ENCODE peak calls at places on chromosomes 13 and 19, in nine cellular contexts. X is heart right ventricle; O is fibroblast of lung; Z is fibroblast of pulmonary artery; P is CD8-positive, alpha-beta T cell; Q is thoracic aorta; D is astrocyte; G is CD4-positive, alpha-beta memory T cell; I is neural progenitor cell. R is an unnamed sample.

GRCh38 chr19:53768401-53768800 is 55.7 kb downstream of the NLRP12 start:
- DNase-seq in P (no peak), Q (no peak), G (no peak), Z (no peak), O (no peak), D (no peak), I (no peak), X (no peak), R (no peak)

GRCh38 chr19:31338069-31338767 is 11.0 kb downstream of the TSHZ3 start:
- DNase-seq in I (peak), P (no peak), G (peak), Q (no peak), O (peak), X (peak), D (peak), Z (peak), R (peak)

GRCh38 chr13:75345191-75345590 is 136.8 kb downstream of the TBC1D4 start:
- DNase-seq in D (peak), I (no peak), Q (no peak), Z (peak), G (no peak), P (no peak), O (peak), X (no peak), R (no peak)

GRCh38 chr13:41985788-41986508 is 25.0 kb upstream of the VWA8 start:
- DNase-seq in P (no peak), I (no peak), Z (no peak), O (peak), D (no peak), X (no peak), G (no peak), Q (no peak), R (no peak)

GRCh38 chr19:30784850-30785459 is 412.8 kb downstream of the ZNF536 start:
- DNase-seq in X (peak), G (peak), I (peak), P (peak), Q (no peak), O (no peak), Z (peak), D (no peak), R (peak)

GRCh38 chr19:18920400-18920799 is 885 bp downstream of the DDX49 start:
- DNase-seq in X (no peak), Q (no peak), I (no peak), O (no peak), P (no peak), Z (no peak), D (no peak), G (no peak), R (no peak)

GRCh38 chr19:32053366-32053765 is 292.0 kb upstream of the ZNF507 start:
- DNase-seq in P (no peak), Q (no peak), Z (no peak), G (no peak), O (no peak), D (no peak), I (no peak), X (no peak), R (no peak)

GRCh38 chr13:45205124-45205523 is 4.3 kb upstream of the KCTD4 start:
- DNase-seq in Q (no peak), G (no peak), O (no peak), I (no peak), D (no peak), P (no peak), X (no peak), Z (no peak), R (no peak)

GRCh38 chr13:27789495-27790303 is 2.6 kb upstream of the GSX1 start:
- DNase-seq in O (no peak), X (no peak), D (no peak), G (no peak), Z (no peak), I (peak), Q (no peak), P (no peak), R (no peak)

DNA sequence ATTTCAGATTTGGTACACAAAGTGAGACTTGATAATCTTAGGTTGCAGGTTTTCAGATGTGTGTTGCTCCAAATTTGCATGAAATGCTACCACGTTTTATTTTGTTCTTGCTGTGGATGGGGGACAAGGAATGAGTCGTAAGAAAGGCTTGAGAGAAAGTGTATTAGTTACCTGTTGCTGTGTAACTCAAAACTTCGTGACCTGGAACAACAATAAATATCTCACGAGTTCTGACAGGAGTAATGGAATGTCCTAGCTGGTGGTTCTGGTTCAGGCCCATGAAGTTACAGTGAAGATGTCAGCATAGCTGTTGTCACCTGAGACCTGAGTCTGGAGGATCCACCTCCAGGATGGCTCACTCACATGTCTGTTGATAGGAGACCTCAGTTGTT is 1.2 kb downstream of the ZNF8 start:
- DNase-seq in P (no peak), I (no peak), G (no peak), X (no peak), D (no peak), Z (no peak), O (no peak), Q (no peak), R (no peak)
- H3K4me3 ChIP-seq in P (peak), I (peak), G (no peak), X (peak), D (peak), Z (peak), O (peak), Q (peak), R (peak)

DNA sequence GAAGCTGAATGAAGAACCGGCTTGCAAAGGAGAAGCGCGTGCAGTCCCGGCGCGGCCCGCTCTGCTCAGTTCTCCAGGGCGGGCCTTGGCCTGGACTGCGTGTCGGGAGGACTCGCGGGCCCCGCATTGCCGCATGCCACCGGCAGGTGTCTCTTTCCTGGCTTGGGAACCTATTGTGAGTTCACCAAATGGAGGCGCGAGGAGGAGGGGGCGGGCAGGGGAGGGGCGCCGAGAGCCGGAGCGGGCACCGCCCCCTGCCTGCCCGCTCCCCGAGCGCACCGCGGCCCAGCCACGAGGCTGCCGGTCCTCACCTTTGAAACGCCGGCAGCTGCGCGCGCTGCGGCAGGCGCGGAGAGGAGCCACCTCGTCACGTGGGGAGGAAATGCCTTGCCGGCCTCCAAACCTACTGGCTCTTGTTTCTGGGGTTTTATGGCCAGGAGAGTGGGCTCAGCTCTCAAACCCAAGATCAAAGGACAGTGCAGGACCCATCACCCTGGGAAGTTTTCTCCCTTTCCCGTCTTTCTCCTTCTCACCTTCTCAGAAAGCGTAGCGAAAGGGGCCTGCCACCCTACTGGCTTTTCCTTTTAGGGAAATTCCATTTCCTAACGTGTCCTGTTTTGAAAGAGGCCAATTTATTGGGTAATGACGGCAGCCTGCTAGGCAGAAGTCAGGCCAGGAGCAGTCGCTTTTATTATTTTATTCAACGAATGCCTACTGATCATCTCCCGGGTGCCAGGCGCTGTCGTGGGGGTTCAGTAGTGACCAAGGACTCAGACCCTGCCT is 13.8 kb upstream of the UBE2L5 start:
- DNase-seq in O (peak), X (peak), G (peak), Z (peak), I (peak), D (peak), Q (peak), P (peak), R (peak)
- H3K4me3 ChIP-seq in O (peak), X (peak), G (peak), Z (peak), I (no peak), D (peak), Q (peak), P (peak), R (peak)

DNA sequence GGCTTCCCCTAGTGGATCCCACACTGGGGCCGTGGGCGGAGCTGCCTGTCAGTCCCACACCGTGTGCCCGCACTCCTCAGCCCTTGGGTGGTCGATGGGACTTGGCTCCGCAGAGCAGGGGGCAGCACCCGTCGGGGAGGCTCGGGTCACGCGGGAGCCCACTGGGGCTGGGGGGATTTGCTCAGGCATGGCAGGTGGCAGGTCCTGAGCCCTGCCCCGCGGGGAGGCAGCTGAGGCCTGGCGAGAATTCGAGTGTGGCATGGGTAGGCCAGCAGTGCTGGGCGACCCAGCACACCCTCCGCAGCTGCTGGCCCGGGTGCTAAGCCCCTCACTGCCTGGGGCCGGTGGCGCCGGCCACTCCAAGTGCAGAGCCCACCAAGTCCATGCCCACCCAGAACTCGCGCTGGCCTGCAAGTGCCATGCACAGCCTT is 481.7 kb upstream of the PRR20A start:
- DNase-seq in X (no peak), I (no peak), G (peak), Z (no peak), O (no peak), P (no peak), Q (no peak), D (no peak), R (no peak)
- H3K4me3 ChIP-seq in X (no peak), I (no peak), G (no peak), Z (no peak), O (no peak), P (no peak), Q (no peak), D (no peak), R (no peak)

DNA sequence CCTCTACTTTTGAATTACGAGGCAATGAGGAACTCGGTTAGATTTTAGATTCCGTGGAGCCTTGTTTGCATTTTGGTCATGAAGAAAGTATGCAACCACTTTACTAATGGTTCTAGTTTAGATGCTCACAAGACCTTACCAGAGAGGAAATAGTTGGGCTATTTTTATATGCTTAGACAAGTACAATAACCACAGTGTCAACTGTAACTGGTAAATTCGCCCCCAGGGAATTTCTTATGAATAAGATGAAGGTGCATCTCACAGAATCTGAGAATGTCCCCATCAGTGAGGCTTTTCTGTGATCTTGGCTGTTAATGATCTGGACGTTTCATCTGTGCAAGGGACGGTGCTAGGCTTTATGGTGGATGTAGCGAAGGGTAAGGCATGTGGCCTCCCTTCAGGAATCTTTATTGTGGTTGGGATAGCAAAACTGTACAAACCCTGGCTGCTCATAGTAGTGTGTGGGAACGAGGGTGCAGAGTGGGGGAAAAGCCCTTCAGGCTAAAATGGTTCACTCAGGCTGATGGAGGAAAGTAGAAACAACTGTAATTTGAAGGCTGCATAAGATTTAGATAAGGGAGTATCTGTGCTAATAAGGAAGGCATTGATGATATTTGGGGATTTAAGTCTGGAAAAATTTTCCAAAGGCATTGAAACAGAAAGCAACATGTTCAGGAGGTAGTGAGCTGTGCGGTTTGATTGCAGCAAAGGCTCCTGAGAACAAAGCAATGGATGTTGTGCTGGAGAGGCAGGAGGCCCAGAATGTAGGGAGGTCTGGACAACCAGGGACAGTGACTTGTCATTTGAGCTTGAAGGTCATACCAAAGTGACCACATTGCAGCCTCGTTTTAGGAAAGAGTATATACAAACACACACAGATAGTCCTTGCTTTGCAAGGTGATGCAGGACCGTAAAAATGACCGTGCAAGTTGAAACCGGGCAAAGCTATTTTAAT is 28.4 kb downstream of the UBAC2 start:
- DNase-seq in O (peak), D (peak), I (no peak), Z (peak), Q (no peak), X (no peak), P (no peak), G (no peak), R (peak)
- H3K4me3 ChIP-seq in O (no peak), D (peak), I (no peak), Z (no peak), Q (peak), X (no peak), P (peak), G (no peak), R (peak)

DNA sequence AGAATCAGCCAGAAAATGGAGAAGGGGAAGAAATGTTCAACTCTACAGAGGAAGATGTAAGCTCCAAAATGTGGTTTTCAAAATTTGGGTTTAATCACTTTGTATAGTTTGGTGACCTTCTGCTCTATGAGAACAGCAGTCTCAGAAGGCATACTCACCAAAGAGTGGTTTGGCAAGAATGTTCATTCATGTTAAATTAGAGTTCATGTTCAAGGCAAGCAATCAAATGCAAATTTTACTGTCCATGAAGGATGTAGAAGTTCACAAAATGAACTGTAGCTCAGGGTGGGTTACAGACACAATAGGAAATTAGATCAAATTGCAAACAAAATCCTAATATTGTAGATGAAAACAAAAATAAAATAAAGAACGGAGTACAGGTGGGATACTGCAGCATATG is 606.7 kb upstream of the PCDH20 start:
- DNase-seq in X (no peak), D (no peak), P (no peak), G (no peak), Q (no peak), I (no peak), Z (no peak), O (no peak), R (no peak)
- H3K4me3 ChIP-seq in X (no peak), D (no peak), P (no peak), G (no peak), Q (no peak), I (no peak), Z (no peak), O (no peak), R (no peak)

GRCh38 chr19:33905937-33906577 is 109.4 kb downstream of the KCTD15 start:
- DNase-seq in O (peak), D (no peak), P (no peak), Z (no peak), Q (no peak), I (peak), X (peak), G (no peak), R (no peak)
- H3K4me3 ChIP-seq in O (peak), D (peak), P (no peak), Z (peak), Q (peak), I (peak), X (peak), G (no peak), R (no peak)

R was measured in Jurkat, Clone E6-1.